ENCODE peak calls at places on chromosomes 1 and 21, in ten cellular contexts. I is uterus; T is stomach; G is coronary artery; S is thoracic aorta; Z is prostate gland; H is brain microvascular endothelial cell; R is CD4-positive, CD25-positive, alpha-beta regulatory T cell; F is GM23338; C is PC-3. P is an unnamed sample.

GRCh38 chr1:230867903-230868735 is at the start of gene C1orf198:
- DNase-seq in I (peak; percentile 63), T (peak; percentile 78), G (peak; percentile 90), S (no peak), Z (peak; percentile 78), H (no peak), R (peak; percentile 72), F (peak; percentile 72), C (peak; percentile 48), P (no peak)

GRCh38 chr1:47533176-47534039 is 95.6 kb downstream of the FOXD2 start:
- DNase-seq in I (peak; percentile 56), T (peak; percentile 35), G (peak; percentile 78), S (no peak), Z (peak; percentile 25), H (peak; percentile 75), R (no peak), F (peak; percentile 88), C (no peak), P (peak; percentile 83)

GRCh38 chr1:228345201-228345930 is 61.3 kb downstream of the TRIM11 start:
- DNase-seq in I (peak; percentile 10), T (no peak), G (no peak), S (no peak), Z (no peak), H (no peak), R (no peak), F (no peak), C (no peak), P (peak; percentile 64)

GRCh38 chr1:212293579-212293978 is 8.4 kb downstream of the PPP2R5A start:
- DNase-seq in I (no peak), T (no peak), G (no peak), S (no peak), Z (no peak), H (no peak), R (no peak), F (peak; percentile 54), C (no peak), P (no peak)

GRCh38 chr21:32380940-32381339 is 11.9 kb downstream of the URB1 start:
- DNase-seq in I (peak; percentile 51), T (no peak), G (no peak), S (no peak), Z (no peak), H (no peak), R (no peak), F (no peak), C (no peak), P (no peak)

GRCh38 chr1:156623946-156624813 is 5.0 kb downstream of the HAPLN2 start:
- DNase-seq in I (peak; percentile 63), T (peak; percentile 47), G (no peak), S (no peak), Z (no peak), H (peak; percentile 44), R (no peak), F (peak; percentile 90), C (peak; percentile 33), P (peak; percentile 44)

GRCh38 chr1:244210884-244211558 is 159.9 kb downstream of the ZBTB18 start:
- DNase-seq in I (no peak), T (no peak), G (no peak), S (no peak), Z (no peak), H (no peak), R (no peak), F (peak; percentile 89), C (peak; percentile 31), P (no peak)

GRCh38 chr1:161367684-161368398 is at the start of gene CFAP126:
- DNase-seq in I (no peak), T (peak; percentile 49), G (peak; percentile 75), S (peak; percentile 56), Z (peak; percentile 69), H (peak; percentile 87), R (peak; percentile 64), F (peak; percentile 91), C (peak; percentile 73), P (no peak)

GRCh38 chr1:24413350-24414163 is at the start of gene STPG1:
- DNase-seq in I (peak; percentile 79), T (peak; percentile 88), G (peak; percentile 85), S (no peak), Z (peak; percentile 89), H (peak; percentile 77), R (peak; percentile 79), F (peak; percentile 92), C (peak; percentile 98), P (peak; percentile 82)

GRCh38 chr1:247833601-247834000 is 8.1 kb downstream of the OR11L1 start:
- DNase-seq in I (no peak), T (no peak), G (no peak), S (no peak), Z (no peak), H (no peak), R (no peak), F (peak; percentile 51), C (no peak), P (no peak)
- H3K27ac ChIP-seq in I (no peak overlapping the region), T (no peak overlapping the region), G (no peak overlapping the region), S (no peak overlapping the region), Z (no peak overlapping the region), H (no peak overlapping the region), R (no peak overlapping the region), F (no peak overlapping the region), C (no peak overlapping the region), P (no peak overlapping the region)

GRCh38 chr1:25673456-25673855 is 56.9 kb downstream of the MAN1C1 start:
- DNase-seq in I (no peak), T (no peak), G (no peak), S (no peak), Z (no peak), H (no peak), R (no peak), F (no peak), C (no peak), P (no peak)

GRCh38 chr1:25672763-25673409 is 56.3 kb downstream of the MAN1C1 start:
- DNase-seq in I (no peak), T (no peak), G (no peak), S (no peak), Z (no peak), H (no peak), R (no peak), F (no peak), C (peak; percentile 49), P (no peak)

GRCh38 chr1:25668931-25669573 is 52.5 kb downstream of the MAN1C1 start:
- DNase-seq in I (no peak), T (no peak), G (no peak), S (no peak), Z (no peak), H (no peak), R (no peak), F (no peak), C (no peak), P (no peak)

GRCh38 chr1:25671929-25672328 is 55.3 kb downstream of the MAN1C1 start:
- DNase-seq in I (no peak), T (no peak), G (no peak), S (no peak), Z (no peak), H (no peak), R (no peak), F (no peak), C (no peak), P (no peak)

DNA sequence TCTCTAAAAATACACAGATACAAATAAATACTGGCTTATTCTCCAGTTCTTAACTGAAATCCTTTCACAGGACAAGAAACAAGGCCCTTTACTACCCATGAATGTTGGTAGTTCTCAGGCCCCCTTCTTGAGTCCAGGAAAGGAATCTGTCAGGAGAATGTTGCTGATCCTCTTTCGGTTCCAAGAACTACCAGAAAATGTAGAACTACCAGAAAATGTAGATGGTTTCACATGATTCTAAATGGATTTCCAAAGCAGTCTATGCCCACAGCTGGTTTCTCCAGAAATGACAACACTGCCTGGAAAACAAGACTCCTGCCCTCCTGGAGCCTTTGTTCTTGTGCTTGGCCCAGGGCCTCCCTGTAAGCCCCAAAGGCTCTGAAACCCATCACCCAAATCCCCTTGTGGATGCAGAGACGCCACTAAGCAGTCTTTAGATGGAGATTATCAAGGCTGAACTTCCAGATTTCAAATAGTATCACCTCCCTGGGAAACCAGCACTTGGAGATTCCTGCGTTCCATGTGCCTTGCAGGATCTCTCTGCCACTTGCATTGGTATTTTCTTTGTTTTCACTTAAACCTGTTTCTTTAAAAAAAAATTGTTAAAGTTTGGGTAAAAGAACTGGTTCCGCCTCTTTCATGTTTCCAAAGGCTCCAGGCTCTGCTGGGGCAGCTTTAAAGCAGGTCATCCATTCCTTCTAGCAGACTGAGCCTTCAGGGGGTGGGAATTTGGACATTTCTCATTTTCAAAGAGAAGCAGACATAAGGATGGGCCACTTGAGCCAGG is 53.4 kb downstream of the MAN1C1 start:
- DNase-seq in I (no peak), T (no peak), G (no peak), S (no peak), Z (no peak), H (no peak), R (no peak), F (no peak), C (no peak), P (no peak)
- H3K4me3 ChIP-seq in I (no peak overlapping the region), T (no peak overlapping the region), G (no peak overlapping the region), S (no peak overlapping the region), Z (no peak overlapping the region), H (no peak overlapping the region), R (no peak overlapping the region), F (no peak overlapping the region), C (no peak overlapping the region), P (no peak overlapping the region)

DNA sequence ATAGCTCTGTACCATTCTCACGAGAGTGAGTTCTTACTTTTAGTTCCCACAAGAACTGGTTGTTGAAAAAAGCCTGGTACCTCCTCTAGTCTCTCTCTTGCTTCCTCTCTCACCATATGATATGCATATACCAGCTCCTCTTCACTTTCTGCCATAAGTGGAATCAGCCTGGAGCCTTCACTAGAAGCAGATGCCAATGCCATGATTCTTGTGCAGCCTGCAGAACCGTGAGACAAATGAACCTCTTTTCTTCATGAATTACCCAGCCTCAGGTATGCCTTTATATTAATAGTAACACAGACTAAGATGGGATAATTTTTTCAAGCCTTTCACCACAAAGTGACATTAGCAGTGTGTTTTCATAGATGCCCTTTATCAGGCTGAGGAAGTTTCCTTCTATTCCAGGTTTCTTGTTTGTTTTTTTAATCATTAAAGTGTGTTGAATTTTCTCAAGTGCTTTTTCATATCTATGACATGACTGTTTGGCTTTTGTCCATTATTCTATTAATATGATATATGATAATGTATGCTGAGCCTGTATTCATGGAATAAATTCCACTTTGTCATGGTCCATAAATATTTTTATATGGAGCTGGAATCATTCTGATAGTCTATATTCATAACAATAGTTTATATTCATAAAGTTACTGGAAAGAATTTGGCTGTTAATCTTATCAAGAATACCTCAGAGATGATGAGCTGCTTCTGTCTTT is 40.6 kb upstream of the C1orf185 start:
- DNase-seq in I (no peak), T (no peak), G (no peak), S (no peak), Z (no peak), H (peak; percentile 12), R (no peak), F (no peak), C (peak; percentile 73), P (no peak)
- H3K27ac ChIP-seq in I (no peak overlapping the region), T (no peak overlapping the region), G (no peak overlapping the region), S (no peak overlapping the region), Z (no peak overlapping the region), H (no peak overlapping the region), R (no peak overlapping the region), F (no peak overlapping the region), C (peak overlapping the region; percentile 86), P (no peak overlapping the region)

DNA sequence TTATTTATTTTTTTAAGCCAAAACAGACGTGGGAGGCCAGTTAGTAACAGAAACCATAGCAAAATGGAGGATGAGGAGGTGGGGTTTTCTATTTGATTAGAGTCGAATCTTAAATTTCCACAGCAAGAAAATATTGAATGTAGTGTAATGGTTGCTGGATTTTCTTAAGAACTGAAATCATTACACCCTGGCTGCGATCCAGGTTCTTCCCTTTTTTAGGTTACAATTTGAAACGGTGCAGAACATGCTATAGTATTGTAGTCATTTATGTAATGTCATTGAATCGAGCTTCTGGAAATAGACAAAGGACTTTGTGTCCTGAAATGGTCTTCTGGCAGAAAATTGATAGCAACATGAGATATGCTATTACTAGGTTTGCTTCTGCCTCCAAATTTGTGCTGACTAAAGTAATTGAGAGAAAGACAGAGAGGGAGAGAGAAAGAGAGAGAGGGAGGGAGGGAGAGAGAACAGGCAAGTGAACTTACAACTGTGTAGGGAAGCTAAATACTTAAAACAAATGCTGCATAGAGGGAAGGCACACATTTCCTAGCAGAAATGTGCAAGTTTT is 146.2 kb upstream of the NFIA start:
- DNase-seq in I (no peak), T (no peak), G (no peak), S (no peak), Z (no peak), H (no peak), R (no peak), F (no peak), C (no peak), P (no peak)
- H3K4me3 ChIP-seq in I (no peak overlapping the region), T (no peak overlapping the region), G (no peak overlapping the region), S (no peak overlapping the region), Z (no peak overlapping the region), H (no peak overlapping the region), R (no peak overlapping the region), F (no peak overlapping the region), C (no peak overlapping the region), P (no peak overlapping the region)

P was measured in tibial artery.